ENCODE peak calls at places on chromosomes 7 and 10, in ten cellular contexts. C is PC-9, K is left ventricle myocardium inferior, G is type B pancreatic cell, M is hippocampal formation, X is lung, L is HEK293T, H is ureter, Y is body of pancreas, W is left lobe of liver. S is an unnamed sample.

GRCh38 chr7:93715234-93715633 is 140.7 kb upstream of the CALCR start:
- DNase-seq in C (no peak), K (peak), G (peak), M (no peak), X (peak), L (peak), H (no peak), Y (peak), W (no peak), S (peak)

GRCh38 chr10:76874151-76874550 is 763.5 kb downstream of the KCNMA1 start:
- DNase-seq in C (no peak), K (peak), G (no peak), M (no peak), X (no peak), L (no peak), H (no peak), Y (peak), W (no peak), S (peak)

GRCh38 chr7:112453505-112454171 is 3.4 kb downstream of the IFRD1 start:
- DNase-seq in C (no peak), K (no peak), G (no peak), M (no peak), X (no peak), L (no peak), H (no peak), Y (no peak), W (no peak), S (no peak)

GRCh38 chr10:18583575-18584270 is 67.7 kb downstream of the NSUN6 start:
- DNase-seq in C (no peak), K (no peak), G (no peak), M (no peak), X (no peak), L (no peak), H (no peak), Y (no peak), W (no peak), S (no peak)

GRCh38 chr7:100865971-100866720 is 1.0 kb upstream of the TRIP6 start:
- DNase-seq in C (no peak), K (peak), G (no peak), M (peak), X (peak), L (no peak), H (peak), Y (peak), W (peak), S (peak)

GRCh38 chr7:23418046-23418445 is 52.2 kb downstream of the IGF2BP3 start:
- DNase-seq in C (peak), K (no peak), G (no peak), M (no peak), X (no peak), L (no peak), H (no peak), Y (no peak), W (no peak), S (no peak)

GRCh38 chr10:100346351-100346764 is 675 bp upstream of the SCD start:
- DNase-seq in C (peak), K (peak), G (peak), M (peak), X (peak), L (peak), H (peak), Y (peak), W (no peak), S (peak)

GRCh38 chr7:142595816-142596516 is 153.3 kb upstream of the PRSS1 start:
- DNase-seq in C (no peak), K (no peak), G (no peak), M (no peak), X (no peak), L (no peak), H (no peak), Y (no peak), W (no peak), S (no peak)

GRCh38 chr7:100465702-100466311 is 1.7 kb upstream of the SPACDR start:
- DNase-seq in C (no peak), K (peak), G (no peak), M (peak), X (peak), L (peak), H (no peak), Y (peak), W (peak), S (peak)

GRCh38 chr10:64113796-64114195 is 592.6 kb downstream of the REEP3 start:
- DNase-seq in C (no peak), K (no peak), G (no peak), M (no peak), X (no peak), L (no peak), H (no peak), Y (no peak), W (no peak), S (no peak)

GRCh38 chr7:111053035-111053434 is 37.9 kb upstream of the LRRN3 start:
- DNase-seq in C (no peak), K (no peak), G (no peak), M (no peak), X (no peak), L (no peak), H (no peak), Y (no peak), W (no peak), S (no peak)

GRCh38 chr7:32511791-32512190 is 16.5 kb downstream of the AVL9 start:
- DNase-seq in C (no peak), K (no peak), G (no peak), M (no peak), X (no peak), L (no peak), H (no peak), Y (no peak), W (no peak), S (no peak)

GRCh38 chr7:17140421-17140820 is 158.0 kb upstream of the AHR start:
- DNase-seq in C (peak), K (no peak), G (no peak), M (no peak), X (no peak), L (no peak), H (no peak), Y (no peak), W (no peak), S (no peak)

GRCh38 chr10:6929157-6929830 is 349.2 kb upstream of the PRKCQ start:
- DNase-seq in C (no peak), K (no peak), G (no peak), M (peak), X (no peak), L (no peak), H (no peak), Y (no peak), W (no peak), S (no peak)

GRCh38 chr7:4144801-4145470 is 537.2 kb upstream of the FOXK1 start:
- DNase-seq in C (no peak), K (peak), G (peak), M (no peak), X (peak), L (no peak), H (peak), Y (no peak), W (no peak), S (peak)